ENCODE peak calls at places on chromosome 2, in four cellular contexts. One of them, this sample, is unnamed.

GRCh38 chr2:20514596-20515269 is 67.9 kb downstream of the RHOB start:
- DNase-seq in stomach: no peak
- DNase-seq in psoas muscle: peak; percentile 71
- DNase-seq in IMR-90: peak; percentile 98
- DNase-seq in this sample: peak; percentile 22

GRCh38 chr2:67626076-67626475 is 228.9 kb downstream of the ETAA1 start:
- DNase-seq in psoas muscle: no peak
- DNase-seq in stomach: no peak
- DNase-seq in IMR-90: no peak
- DNase-seq in this sample: no peak

GRCh38 chr2:226637383-226637782 is 162.2 kb downstream of the IRS1 start:
- DNase-seq in psoas muscle: no peak
- DNase-seq in IMR-90: no peak
- DNase-seq in stomach: no peak
- DNase-seq in this sample: no peak

GRCh38 chr2:165110394-165110793 is 93.5 kb downstream of the SCN3A start:
- DNase-seq in IMR-90: no peak
- DNase-seq in stomach: no peak
- DNase-seq in psoas muscle: no peak
- DNase-seq in this sample: no peak

GRCh38 chr2:71148506-71149063 is 18.2 kb downstream of the MPHOSPH10 start:
- DNase-seq in IMR-90: no peak
- DNase-seq in psoas muscle: no peak
- DNase-seq in stomach: no peak
- DNase-seq in this sample: no peak

GRCh38 chr2:31213063-31213882 is 4.0 kb downstream of the CAPN14 start:
- DNase-seq in psoas muscle: no peak
- DNase-seq in IMR-90: no peak
- DNase-seq in stomach: no peak
- DNase-seq in this sample: no peak

GRCh38 chr2:159549234-159549633 is 67.1 kb downstream of the BAZ2B start:
- DNase-seq in psoas muscle: no peak
- DNase-seq in stomach: no peak
- DNase-seq in IMR-90: peak; percentile 12
- DNase-seq in this sample: no peak

GRCh38 chr2:230660294-230661060 is 52.2 kb upstream of the CAB39 start:
- DNase-seq in IMR-90: no peak
- DNase-seq in psoas muscle: peak; percentile 55
- DNase-seq in stomach: peak; percentile 46
- DNase-seq in this sample: no peak

GRCh38 chr2:136013962-136014361 is 28.5 kb upstream of the DARS1 start:
- DNase-seq in stomach: no peak
- DNase-seq in psoas muscle: no peak
- DNase-seq in IMR-90: no peak
- DNase-seq in this sample: no peak

GRCh38 chr2:182715121-182715895 is 749 bp upstream of the DNAJC10 start:
- DNase-seq in stomach: no peak
- DNase-seq in psoas muscle: no peak
- DNase-seq in IMR-90: peak; percentile 42
- DNase-seq in this sample: no peak

GRCh38 chr2:234881413-234882241 is 70.2 kb upstream of the SH3BP4 start:
- DNase-seq in stomach: peak; percentile 88
- DNase-seq in psoas muscle: peak; percentile 81
- DNase-seq in IMR-90: peak; percentile 97
- DNase-seq in this sample: peak; percentile 94

GRCh38 chr2:98914713-98915580 is 21.1 kb downstream of the CRACDL start:
- DNase-seq in IMR-90: no peak
- DNase-seq in stomach: peak; percentile 25
- DNase-seq in psoas muscle: no peak
- DNase-seq in this sample: no peak

GRCh38 chr2:9552491-9553178 is 3.0 kb downstream of the ADAM17 start:
- DNase-seq in stomach: no peak
- DNase-seq in psoas muscle: no peak
- DNase-seq in IMR-90: peak; percentile 91
- DNase-seq in this sample: no peak

GRCh38 chr2:60329225-60329624 is 224.2 kb downstream of the BCL11A start:
- DNase-seq in stomach: no peak
- DNase-seq in IMR-90: no peak
- DNase-seq in psoas muscle: no peak
- DNase-seq in this sample: no peak

GRCh38 chr2:88549616-88550292 is 77.5 kb downstream of the EIF2AK3 start:
- DNase-seq in IMR-90: no peak
- DNase-seq in stomach: no peak
- DNase-seq in psoas muscle: no peak
- DNase-seq in this sample: peak; percentile 88
- H3K27ac ChIP-seq in IMR-90: no peak overlapping the region
- H3K27ac ChIP-seq in stomach: no peak overlapping the region
- H3K27ac ChIP-seq in psoas muscle: no peak overlapping the region
- H3K27ac ChIP-seq in this sample: no peak overlapping the region

GRCh38 chr2:46384457-46384815 is 87.2 kb downstream of the EPAS1 start:
- DNase-seq in IMR-90: no peak
- DNase-seq in stomach: no peak
- DNase-seq in psoas muscle: no peak
- DNase-seq in this sample: no peak
- H3K4me3 ChIP-seq in IMR-90: no peak overlapping the region
- H3K4me3 ChIP-seq in stomach: no peak overlapping the region
- H3K4me3 ChIP-seq in psoas muscle: no peak overlapping the region
- H3K4me3 ChIP-seq in this sample: no peak overlapping the region

DNA sequence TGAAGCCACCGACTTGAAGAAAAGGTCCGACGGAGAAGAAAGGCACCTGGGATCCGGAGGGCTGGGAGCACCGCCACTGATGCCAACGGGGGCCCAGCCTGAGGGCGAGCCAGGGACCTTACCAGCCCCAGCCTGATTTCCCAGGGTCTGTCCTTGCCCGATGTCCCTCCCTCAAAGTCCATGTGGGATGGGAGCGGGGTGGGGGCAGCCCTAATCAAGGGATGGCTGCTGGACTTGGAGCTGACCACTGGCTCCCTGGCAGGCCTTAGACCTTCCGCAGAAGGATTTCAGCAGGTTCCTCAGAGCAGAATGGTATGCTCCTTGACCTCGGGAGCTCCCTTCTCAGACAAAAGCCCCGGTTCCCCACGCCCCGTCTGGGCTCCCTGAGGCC is 99.6 kb downstream of the ZFP36L2 start:
- DNase-seq in IMR-90: no peak
- DNase-seq in psoas muscle: no peak
- DNase-seq in stomach: no peak
- DNase-seq in this sample: no peak
- H3K4me1 ChIP-seq in IMR-90: peaks cover 20% of the 10 kb centered on the region
- H3K4me1 ChIP-seq in psoas muscle: peaks cover 19% of the 10 kb centered on the region
- H3K4me1 ChIP-seq in stomach: peaks cover 32% of the 10 kb centered on the region
- H3K4me1 ChIP-seq in this sample: no peaks in the 10 kb centered on the region

DNA sequence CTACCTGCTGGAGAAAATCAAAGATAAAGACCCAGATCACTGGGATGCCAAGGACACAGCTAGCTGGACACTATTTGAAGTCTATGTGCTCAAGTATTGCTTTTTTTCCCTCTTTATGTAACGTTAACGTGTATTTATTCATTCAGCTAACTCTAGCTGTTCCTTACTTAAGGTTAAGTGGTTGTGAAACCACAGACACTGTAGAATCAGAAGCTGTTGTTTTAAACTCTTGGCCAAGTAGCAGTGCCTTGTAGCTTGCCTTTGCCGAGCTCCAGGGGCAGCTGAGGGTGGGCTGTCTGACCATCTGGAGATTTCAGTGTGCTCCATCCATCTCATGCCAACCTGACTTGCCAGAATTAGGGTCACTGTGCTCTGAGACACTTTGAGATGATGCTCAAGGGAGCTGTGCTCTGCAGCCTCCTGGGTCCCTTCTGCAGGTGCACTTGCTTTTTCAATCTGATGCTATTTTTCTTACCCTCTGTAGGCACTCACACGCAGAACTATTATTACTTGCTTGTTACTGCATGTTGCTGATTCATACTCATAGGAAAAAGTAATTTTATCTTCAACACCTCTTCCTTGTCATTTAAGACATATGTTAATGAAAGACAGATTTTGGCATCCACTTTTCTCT is 116.2 kb downstream of the METTL8 start:
- DNase-seq in psoas muscle: no peak
- DNase-seq in stomach: no peak
- DNase-seq in IMR-90: no peak
- DNase-seq in this sample: no peak
- H3K27ac ChIP-seq in psoas muscle: no peak overlapping the region
- H3K27ac ChIP-seq in stomach: no peak overlapping the region
- H3K27ac ChIP-seq in IMR-90: no peak overlapping the region
- H3K27ac ChIP-seq in this sample: peak overlapping the region; percentile 96

GRCh38 chr2:86439879-86440630 is 1.1 kb upstream of the KDM3A start:
- DNase-seq in psoas muscle: no peak
- DNase-seq in IMR-90: no peak
- DNase-seq in stomach: no peak
- DNase-seq in this sample: no peak
- H3K4me3 ChIP-seq in psoas muscle: peak overlapping the region; percentile 69
- H3K4me3 ChIP-seq in IMR-90: no peak overlapping the region
- H3K4me3 ChIP-seq in stomach: peak overlapping the region; percentile 84
- H3K4me3 ChIP-seq in this sample: no peak overlapping the region

GRCh38 chr2:120768112-120769048 is 32.7 kb downstream of the GLI2 start:
- DNase-seq in stomach: no peak
- DNase-seq in IMR-90: no peak
- DNase-seq in psoas muscle: peak; percentile 9
- DNase-seq in this sample: no peak
- H3K4me1 ChIP-seq in stomach: peaks cover 17% of the 10 kb centered on the region
- H3K4me1 ChIP-seq in IMR-90: peaks cover 73% of the 10 kb centered on the region
- H3K4me1 ChIP-seq in psoas muscle: no peaks in the 10 kb centered on the region
- H3K4me1 ChIP-seq in this sample: peaks cover 57% of the 10 kb centered on the region